ENCODE peak calls at places on chromosomes 12 and 14, in ten cellular contexts. I, K, O, R, Q, N, D, L, W and P are unnamed samples.
A peak's percentile ranks its signal among the peaks of the same experiment; 100 is the strongest.

GRCh38 chr12:83434600-83434999 is 747.9 kb downstream of the TMTC2 start:
- DNase-seq in I (no peak), K (no peak), O (no peak), R (no peak), Q (no peak), N (no peak), D (no peak), L (peak; percentile 21), W (no peak), P (no peak)

GRCh38 chr12:116465892-116466291 is 93.3 kb upstream of the MAP1LC3B2 start:
- DNase-seq in I (no peak), K (no peak), O (no peak), R (no peak), Q (peak; percentile 60), N (no peak), D (no peak), L (no peak), W (no peak), P (no peak)

GRCh38 chr12:71904629-71905028 is 34.0 kb upstream of the TPH2 start:
- DNase-seq in I (no peak), K (peak; percentile 36), O (no peak), R (no peak), Q (no peak), N (no peak), D (no peak), L (no peak), W (no peak), P (no peak)

GRCh38 chr12:63994704-63995103 is 150.2 kb downstream of the SRGAP1 start:
- DNase-seq in I (no peak), K (no peak), O (peak; percentile 62), R (no peak), Q (no peak), N (peak; percentile 53), D (no peak), L (no peak), W (no peak), P (no peak)

GRCh38 chr14:54766276-54767138 is 136.1 kb downstream of the GCH1 start:
- DNase-seq in I (no peak), K (no peak), O (no peak), R (no peak), Q (no peak), N (no peak), D (no peak), L (no peak), W (no peak), P (no peak)

GRCh38 chr14:103974575-103974974 is 32.2 kb upstream of the RD3L start:
- DNase-seq in I (no peak), K (no peak), O (no peak), R (no peak), Q (no peak), N (no peak), D (no peak), L (no peak), W (no peak), P (no peak)

GRCh38 chr14:105087308-105087962 is 22.2 kb upstream of the GPR132 start:
- DNase-seq in I (peak; percentile 52), K (peak; percentile 42), O (peak; percentile 58), R (no peak), Q (peak; percentile 81), N (peak; percentile 78), D (peak; percentile 58), L (peak; percentile 54), W (peak; percentile 72), P (no peak)

GRCh38 chr14:97707603-97708002 is 910.4 kb downstream of the VRK1 start:
- DNase-seq in I (no peak), K (no peak), O (no peak), R (no peak), Q (no peak), N (no peak), D (no peak), L (no peak), W (no peak), P (no peak)

GRCh38 chr14:77859934-77860570 is 60.1 kb downstream of the ADCK1 start:
- DNase-seq in I (no peak), K (no peak), O (no peak), R (no peak), Q (no peak), N (no peak), D (peak; percentile 18), L (no peak), W (no peak), P (no peak)

GRCh38 chr12:101086490-101086889 is 123.5 kb downstream of the SLC5A8 start:
- DNase-seq in I (peak; percentile 31), K (peak; percentile 51), O (peak; percentile 56), R (peak; percentile 47), Q (no peak), N (peak; percentile 84), D (no peak), L (peak; percentile 35), W (no peak), P (no peak)

GRCh38 chr12:1305063-1305434 is 289.3 kb downstream of the FBXL14 start:
- DNase-seq in I (no peak), K (no peak), O (no peak), R (no peak), Q (no peak), N (no peak), D (no peak), L (no peak), W (no peak), P (no peak)

GRCh38 chr12:1886396-1887008 is 31.9 kb downstream of the CACNA2D4 start:
- DNase-seq in I (no peak), K (no peak), O (no peak), R (no peak), Q (no peak), N (no peak), D (no peak), L (no peak), W (peak; percentile 46), P (no peak)

GRCh38 chr14:78448483-78449094 is 278.4 kb downstream of the NRXN3 start:
- DNase-seq in I (no peak), K (peak; percentile 2), O (peak; percentile 0), R (peak; percentile 73), Q (peak; percentile 59), N (peak; percentile 3), D (peak; percentile 74), L (peak; percentile 5), W (no peak), P (peak; percentile 79)

GRCh38 chr14:74018029-74018703 is 922 bp downstream of the ENTPD5 start:
- DNase-seq in I (no peak), K (peak; percentile 62), O (peak; percentile 21), R (no peak), Q (no peak), N (peak; percentile 89), D (no peak), L (peak; percentile 80), W (no peak), P (no peak)

GRCh38 chr14:53055003-53055402 is 98.1 kb downstream of the DDHD1 start:
- DNase-seq in I (no peak), K (peak; percentile 79), O (peak; percentile 50), R (no peak), Q (peak; percentile 55), N (peak; percentile 38), D (no peak), L (peak; percentile 75), W (no peak), P (no peak)

GRCh38 chr12:51751657-51752056 is 96.9 kb downstream of the FIGNL2 start:
- DNase-seq in I (peak; percentile 44), K (peak; percentile 42), O (no peak), R (no peak), Q (no peak), N (no peak), D (peak; percentile 47), L (no peak), W (no peak), P (no peak)

GRCh38 chr14:64422753-64423152 is 34.6 kb downstream of the MTHFD1 start:
- DNase-seq in I (no peak), K (no peak), O (no peak), R (no peak), Q (no peak), N (peak; percentile 64), D (no peak), L (no peak), W (no peak), P (no peak)
- TF ChIP-seq CTCF in I (no peak), K (no peak), O (no peak), R (no peak), Q (no peak), N (no peak), D (no peak), L (no peak), W (no peak), P (no peak)

DNA sequence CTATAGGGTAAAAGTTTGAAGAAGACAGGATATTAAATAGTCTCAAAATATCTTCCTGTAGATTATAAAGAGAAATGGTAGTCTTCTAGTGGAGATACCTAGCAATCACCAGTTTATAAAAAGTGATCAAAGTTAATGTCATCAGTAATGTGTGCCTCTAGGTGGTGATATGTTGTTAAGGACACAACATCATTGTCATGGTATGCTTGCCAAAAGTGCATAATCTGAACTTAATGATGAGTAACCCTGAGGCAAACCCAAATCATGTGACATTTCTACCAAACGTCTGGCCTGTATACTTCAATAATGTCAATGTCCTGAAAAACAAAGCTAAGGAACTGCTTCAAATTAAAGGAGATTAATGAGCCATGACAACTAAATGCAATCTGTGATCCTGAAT is 214.7 kb downstream of the PHLDA1 start:
- DNase-seq in I (no peak), K (peak; percentile 76), O (peak; percentile 85), R (no peak), Q (no peak), N (peak; percentile 70), D (no peak), L (peak; percentile 60), W (no peak), P (no peak)
- TF ChIP-seq CTCF in I (no peak), K (no peak), O (no peak), R (no peak), Q (no peak), N (no peak), D (no peak), L (no peak), W (no peak), P (no peak)

GRCh38 chr12:109686523-109686922 is 27.1 kb upstream of the FAM222A start:
- DNase-seq in I (no peak), K (no peak), O (no peak), R (no peak), Q (no peak), N (no peak), D (no peak), L (no peak), W (no peak), P (no peak)
- TF ChIP-seq CTCF in I (no peak), K (no peak), O (no peak), R (no peak), Q (no peak), N (no peak), D (no peak), L (no peak), W (no peak), P (no peak)

GRCh38 chr12:127966331-127966730 is 300.6 kb upstream of the TMEM132C start:
- DNase-seq in I (no peak), K (no peak), O (no peak), R (no peak), Q (no peak), N (no peak), D (no peak), L (no peak), W (no peak), P (no peak)

GRCh38 chr12:127963926-127964325 is 303.0 kb upstream of the TMEM132C start:
- DNase-seq in I (no peak), K (no peak), O (no peak), R (no peak), Q (no peak), N (peak; percentile 15), D (no peak), L (peak; percentile 16), W (no peak), P (no peak)

DNA sequence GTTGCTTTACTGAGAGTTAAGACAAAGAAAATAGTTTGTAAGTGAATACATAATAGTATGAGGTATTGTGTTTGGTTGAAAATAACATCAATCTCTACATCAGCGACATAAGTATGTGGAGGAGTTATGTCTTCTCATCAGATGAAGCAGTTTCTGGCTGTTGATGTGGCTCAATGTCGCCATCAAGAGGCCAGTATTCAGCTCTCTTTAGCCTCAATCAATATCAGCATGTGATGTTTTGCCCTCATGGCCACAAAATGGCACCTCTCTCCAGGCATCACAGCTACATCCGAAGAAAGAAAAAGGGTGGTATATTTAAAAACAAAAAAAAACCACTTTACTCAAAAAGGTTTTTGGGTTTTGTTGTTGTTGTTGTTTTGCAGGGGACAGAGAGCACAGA is 302.3 kb upstream of the TMEM132C start:
- DNase-seq in I (no peak), K (peak; percentile 9), O (no peak), R (no peak), Q (no peak), N (peak; percentile 45), D (no peak), L (peak; percentile 39), W (no peak), P (no peak)
- TF ChIP-seq CTCF in I (no peak), K (no peak), O (peak; percentile 26), R (no peak), Q (peak; percentile 21), N (no peak), D (no peak), L (peak; percentile 54), W (no peak), P (no peak)